ENCODE peak calls at places on chromosomes 2 and 18, in ten cellular contexts. Q is HCT116; Z is activated CD8-positive, alpha-beta T cell treated with anti-CD3 and anti-CD28 coated beads for 36 hours; G is lung; H is HepG2; K is natural killer cell; F is pancreas; A is psoas muscle; X is lower lobe of right lung; O is omental fat pad. R is an unnamed sample.

GRCh38 chr2:112718862-112719370 is 1.9 kb upstream of the NT5DC4 start:
- ATAC-seq in Q (no peak), Z (no peak), G (no peak), H (no peak), K (no peak), F (no peak), A (no peak), X (no peak), O (no peak), R (no peak)

GRCh38 chr2:19746611-19747309 is 155.0 kb downstream of the TTC32 start:
- ATAC-seq in Q (peak), Z (no peak), G (no peak), H (peak), K (no peak), F (no peak), A (peak), X (peak), O (peak), R (no peak)

GRCh38 chr2:174952607-174953006 is 52.6 kb downstream of the CHN1 start:
- ATAC-seq in Q (no peak), Z (no peak), G (no peak), H (no peak), K (no peak), F (peak), A (no peak), X (no peak), O (no peak), R (no peak)

GRCh38 chr2:39875182-39875913 is 96.3 kb upstream of the THUMPD2 start:
- ATAC-seq in Q (no peak), Z (no peak), G (peak), H (no peak), K (no peak), F (peak), A (peak), X (peak), O (peak), R (peak)

GRCh38 chr2:64904405-64905329 is 84.5 kb upstream of the SLC1A4 start:
- ATAC-seq in Q (no peak), Z (no peak), G (no peak), H (peak), K (no peak), F (no peak), A (no peak), X (peak), O (no peak), R (no peak)

GRCh38 chr2:38578832-38579231 is 23.9 kb downstream of the HNRNPLL start:
- ATAC-seq in Q (peak), Z (no peak), G (no peak), H (no peak), K (no peak), F (no peak), A (no peak), X (no peak), O (no peak), R (no peak)

GRCh38 chr2:110861616-110862260 is 129.4 kb downstream of the ACOXL start:
- ATAC-seq in Q (no peak), Z (no peak), G (no peak), H (peak), K (no peak), F (no peak), A (no peak), X (no peak), O (no peak), R (no peak)

GRCh38 chr18:45602926-45603325 is 12.3 kb upstream of the SLC14A2 start:
- ATAC-seq in Q (no peak), Z (no peak), G (no peak), H (no peak), K (no peak), F (no peak), A (no peak), X (no peak), O (no peak), R (no peak)

GRCh38 chr2:176504431-176504830 is 235.2 kb downstream of the MTX2 start:
- ATAC-seq in Q (no peak), Z (no peak), G (no peak), H (no peak), K (no peak), F (no peak), A (no peak), X (no peak), O (no peak), R (peak)

GRCh38 chr18:1149709-1150108 is 245.0 kb downstream of the ADCYAP1 start:
- ATAC-seq in Q (no peak), Z (no peak), G (no peak), H (no peak), K (no peak), F (no peak), A (no peak), X (no peak), O (no peak), R (no peak)

GRCh38 chr2:102238039-102238756 is 51.4 kb downstream of the IL1RL2 start:
- ATAC-seq in Q (no peak), Z (peak), G (no peak), H (no peak), K (no peak), F (no peak), A (no peak), X (no peak), O (no peak), R (no peak)

GRCh38 chr2:28729698-28730097 is 21.9 kb upstream of the PPP1CB start:
- ATAC-seq in Q (no peak), Z (no peak), G (no peak), H (no peak), K (no peak), F (no peak), A (no peak), X (no peak), O (no peak), R (no peak)

GRCh38 chr18:43160509-43160908 is 45.0 kb upstream of the RIT2 start:
- ATAC-seq in Q (no peak), Z (no peak), G (no peak), H (no peak), K (no peak), F (no peak), A (no peak), X (no peak), O (no peak), R (no peak)

GRCh38 chr18:57793630-57793986 is 9.5 kb downstream of the ATP8B1 start:
- ATAC-seq in Q (no peak), Z (no peak), G (no peak), H (no peak), K (no peak), F (no peak), A (no peak), X (peak), O (no peak), R (no peak)

GRCh38 chr2:63050186-63050915 is at the start of gene OTX1:
- ATAC-seq in Q (peak), Z (peak), G (peak), H (peak), K (peak), F (peak), A (peak), X (peak), O (peak), R (peak)

GRCh38 chr2:88230912-88231311 is 60.8 kb downstream of the THNSL2 start:
- ATAC-seq in Q (no peak), Z (no peak), G (no peak), H (no peak), K (no peak), F (no peak), A (no peak), X (no peak), O (no peak), R (no peak)

GRCh38 chr2:119753930-119754321 is 5.8 kb upstream of the PTPN4 start:
- ATAC-seq in Q (no peak), Z (no peak), G (no peak), H (no peak), K (no peak), F (no peak), A (peak), X (no peak), O (no peak), R (no peak)

GRCh38 chr2:32976409-32977063 is 29.8 kb downstream of the LTBP1 start:
- ATAC-seq in Q (peak), Z (no peak), G (no peak), H (no peak), K (no peak), F (peak), A (no peak), X (no peak), O (no peak), R (no peak)

GRCh38 chr2:19346983-19347618 is 11.3 kb downstream of the OSR1 start:
- ATAC-seq in Q (no peak), Z (no peak), G (no peak), H (no peak), K (no peak), F (no peak), A (no peak), X (no peak), O (peak), R (no peak)

GRCh38 chr2:20015482-20016083 is 3.1 kb upstream of the MATN3 start:
- ATAC-seq in Q (peak), Z (no peak), G (peak), H (no peak), K (peak), F (peak), A (peak), X (peak), O (no peak), R (peak)

GRCh38 chr2:228841877-228842276 is 429.2 kb downstream of the PID1 start:
- ATAC-seq in Q (no peak), Z (no peak), G (no peak), H (no peak), K (no peak), F (peak), A (no peak), X (no peak), O (no peak), R (peak)

GRCh38 chr2:29920130-29920577 is 1.2 kb downstream of the ALK start:
- ATAC-seq in Q (no peak), Z (peak), G (peak), H (peak), K (peak), F (peak), A (peak), X (peak), O (peak), R (peak)

GRCh38 chr2:207529330-207530159 is at the start of gene CREB1:
- ATAC-seq in Q (peak), Z (peak), G (peak), H (peak), K (peak), F (peak), A (peak), X (peak), O (peak), R (peak)

GRCh38 chr2:207532676-207533075 is 2.9 kb downstream of the CREB1 start:
- ATAC-seq in Q (no peak), Z (no peak), G (no peak), H (no peak), K (no peak), F (no peak), A (no peak), X (no peak), O (no peak), R (no peak)

GRCh38 chr2:207531024-207531411 is 1.3 kb downstream of the CREB1 start:
- ATAC-seq in Q (no peak), Z (no peak), G (no peak), H (no peak), K (no peak), F (no peak), A (no peak), X (no peak), O (no peak), R (no peak)

GRCh38 chr2:207530160-207531023 is 630 bp downstream of the CREB1 start:
- ATAC-seq in Q (peak), Z (peak), G (no peak), H (no peak), K (peak), F (peak), A (no peak), X (no peak), O (peak), R (peak)

DNA sequence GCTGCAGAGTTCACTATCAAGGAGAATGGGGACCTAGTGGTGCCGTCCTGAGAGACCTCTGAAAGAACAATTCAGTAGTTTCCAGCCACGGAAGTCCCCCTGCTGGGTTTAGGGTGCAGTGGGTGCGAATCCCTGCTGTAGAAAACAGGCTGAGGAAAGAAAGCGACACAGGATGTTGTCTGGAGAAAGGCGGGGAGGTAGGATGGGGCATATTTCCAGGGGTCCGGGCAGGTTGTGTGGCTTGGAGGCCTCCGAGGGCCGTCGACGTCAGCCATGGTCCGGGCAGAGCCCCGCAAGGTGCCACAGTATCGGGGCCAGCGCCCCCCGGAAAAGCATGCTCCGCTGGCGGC is 807 bp upstream of the CREB1 start:
- ATAC-seq in Q (peak), Z (peak), G (no peak), H (peak), K (peak), F (peak), A (peak), X (peak), O (peak), R (peak)
- TF ChIP-seq CTCF in Q (no peak), Z (no peak), G (no peak), H (no peak), K (no peak), F (no peak), A (no peak), X (no peak), O (no peak), R (no peak)

GRCh38 chr18:76923485-76924085 is 101.2 kb downstream of the ZNF236 start:
- ATAC-seq in Q (peak), Z (no peak), G (no peak), H (peak), K (no peak), F (no peak), A (no peak), X (no peak), O (no peak), R (no peak)
- TF ChIP-seq CTCF in Q (peak), Z (no peak), G (no peak), H (peak), K (no peak), F (no peak), A (peak), X (peak), O (no peak), R (no peak)

DNA sequence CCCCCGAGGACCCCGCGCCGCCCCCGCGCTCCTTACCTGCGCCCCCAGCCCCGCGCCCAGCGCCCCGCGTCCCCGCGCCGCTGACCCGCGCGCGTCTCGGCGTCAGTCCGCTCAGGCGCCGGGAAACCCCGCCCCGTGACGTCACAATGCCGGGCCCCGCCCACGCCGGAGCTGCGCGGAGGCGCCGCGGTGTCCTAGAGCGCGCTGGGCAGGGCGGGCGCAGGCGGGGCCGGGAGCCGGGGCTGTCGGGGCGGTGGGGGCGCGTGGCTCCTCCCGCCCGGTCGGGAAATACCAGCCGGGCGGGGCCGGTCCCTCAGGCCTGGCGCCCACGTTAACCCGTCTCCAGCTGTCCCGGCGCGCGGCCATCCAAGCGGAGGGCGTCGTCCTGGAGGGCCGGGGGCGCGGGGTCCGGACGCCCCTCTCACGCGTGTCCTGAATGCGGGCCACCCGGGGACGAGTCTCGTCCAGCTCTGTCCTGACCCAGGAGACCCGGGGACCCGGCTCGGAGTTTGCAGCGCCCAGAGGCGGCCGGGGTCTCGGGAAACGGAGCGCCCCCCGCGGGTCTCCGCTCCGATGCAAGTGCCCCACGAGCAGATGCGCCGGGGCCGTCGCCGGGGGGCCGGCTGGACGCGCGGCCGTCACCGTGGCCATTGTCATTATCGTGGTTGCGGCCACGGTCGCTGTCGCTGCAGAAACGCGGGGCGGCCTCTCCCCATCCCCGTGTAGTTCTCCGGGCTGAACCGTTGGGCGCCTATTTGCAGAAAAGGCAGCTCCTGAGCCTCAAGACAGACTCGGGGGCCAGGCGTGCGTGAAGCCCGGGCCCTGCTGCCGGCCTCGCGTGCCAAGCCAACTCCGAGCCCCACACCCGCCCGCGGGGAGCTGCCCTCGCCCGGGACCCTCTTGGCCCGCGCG is at the start of gene SLC66A2:
- ATAC-seq in Q (peak), Z (peak), G (peak), H (peak), K (peak), F (peak), A (peak), X (peak), O (peak), R (peak)
- TF ChIP-seq CTCF in Q (no peak), Z (no peak), G (no peak), H (no peak), K (no peak), F (no peak), A (no peak), X (no peak), O (no peak), R (no peak)

GRCh38 chr2:142734770-142735169 is 142.7 kb upstream of the KYNU start:
- ATAC-seq in Q (no peak), Z (no peak), G (no peak), H (peak), K (no peak), F (no peak), A (no peak), X (no peak), O (no peak), R (no peak)

DNA sequence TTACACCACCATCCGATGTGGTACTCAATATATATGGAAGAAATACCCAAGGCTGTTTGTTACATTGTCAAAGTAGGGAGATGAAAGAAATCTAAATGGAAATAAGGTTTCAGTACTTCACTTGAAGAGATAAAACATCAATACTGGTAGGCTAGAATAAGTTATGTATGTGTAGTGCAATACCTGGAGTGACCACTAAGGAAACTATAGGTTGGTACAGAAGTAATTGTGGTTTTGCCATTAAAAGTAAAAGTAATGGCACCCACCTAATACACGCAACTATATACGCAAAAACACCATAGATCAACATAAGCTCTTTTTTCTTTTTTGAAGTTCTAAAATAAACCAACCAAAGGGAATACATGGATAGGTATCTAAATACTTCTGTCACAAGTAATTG is 143.2 kb upstream of the KYNU start:
- ATAC-seq in Q (no peak), Z (no peak), G (no peak), H (peak), K (no peak), F (no peak), A (no peak), X (no peak), O (no peak), R (no peak)
- TF ChIP-seq CTCF in Q (peak), Z (no peak), G (no peak), H (no peak), K (no peak), F (no peak), A (peak), X (no peak), O (no peak), R (no peak)

DNA sequence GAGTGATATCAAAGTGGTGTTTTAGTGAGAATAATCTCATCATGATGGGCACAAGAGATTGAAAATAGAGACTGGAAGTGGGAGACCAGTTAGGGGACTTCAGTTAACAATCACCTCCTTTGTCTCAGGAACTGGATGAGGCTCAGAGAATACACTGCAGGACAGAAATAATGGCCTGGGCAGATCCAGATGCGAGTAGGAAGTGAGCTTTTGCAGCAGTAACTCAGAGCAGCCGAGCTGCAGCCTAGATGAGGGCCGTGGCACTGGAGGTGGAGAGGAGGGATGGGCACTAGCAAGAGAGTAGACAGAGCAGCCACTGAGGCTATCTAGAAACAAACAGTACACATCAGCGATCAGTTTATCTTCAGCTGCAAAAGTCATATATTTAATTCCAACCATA is 48.6 kb downstream of the CYB5A start:
- ATAC-seq in Q (no peak), Z (no peak), G (no peak), H (peak), K (no peak), F (peak), A (no peak), X (peak), O (no peak), R (no peak)
- TF ChIP-seq CTCF in Q (no peak), Z (no peak), G (no peak), H (no peak), K (no peak), F (no peak), A (no peak), X (no peak), O (no peak), R (no peak)

R was measured in gastroesophageal sphincter.